ENCODE peak calls at places on chromosomes 4 and X, in four cellular contexts. A is activated gamma-delta T cell treated with anti-CD3 and anti-CD28 coated beads, Interleukin-2, amount 50 U/mL, for 16 hours; G is aorta; L is Daoy. C is an unnamed sample.

GRCh38 chr4:47639531-47639930 is 154.5 kb downstream of the ATP10D start:
- DNase-seq in L (peak; percentile 35), A (no peak), G (no peak), C (no peak)

GRCh38 chr4:71694946-71695345 is 88.9 kb downstream of the GC start:
- DNase-seq in G (no peak), L (no peak), A (no peak), C (no peak)

GRCh38 chrX:130878350-130879341 is 24.4 kb downstream of the ENOX2 start:
- DNase-seq in L (peak; percentile 81), A (no peak), G (peak; percentile 64), C (peak; percentile 68)

GRCh38 chrX:123835661-123836371 is 24.0 kb upstream of the XIAP start:
- DNase-seq in A (no peak), L (peak; percentile 59), G (no peak), C (no peak)

GRCh38 chrX:24982306-24982965 is 33.3 kb downstream of the ARX start:
- DNase-seq in L (no peak), G (no peak), A (no peak), C (no peak)

GRCh38 chr4:105343523-105343931 is 130.3 kb downstream of the PPA2 start:
- DNase-seq in A (no peak), L (no peak), G (no peak), C (no peak)

GRCh38 chr4:121397941-121398601 is 17.3 kb upstream of the QRFPR start:
- DNase-seq in L (no peak), A (no peak), G (no peak), C (no peak)

GRCh38 chr4:8045909-8046308 is 106.2 kb upstream of the AFAP1 start:
- DNase-seq in A (no peak), G (no peak), L (no peak), C (no peak)

GRCh38 chr4:100780126-100780525 is 262.3 kb upstream of the EMCN start:
- DNase-seq in G (no peak), A (no peak), L (no peak), C (no peak)

GRCh38 chrX:52271212-52271611 is 86.5 kb downstream of the MAGED4 start:
- DNase-seq in L (peak; percentile 31), G (no peak), A (no peak), C (no peak)

GRCh38 chr4:40361338-40361737 is 26.2 kb downstream of the CHRNA9 start:
- DNase-seq in L (no peak), G (no peak), A (no peak), C (no peak)

GRCh38 chr4:12173496-12173895 is 744.8 kb upstream of the HS3ST1 start:
- DNase-seq in L (no peak), G (no peak), A (no peak), C (no peak)

GRCh38 chr4:67087897-67088296 is 457.4 kb downstream of the CENPC start:
- DNase-seq in L (peak; percentile 18), G (peak; percentile 43), A (no peak), C (peak; percentile 63)

GRCh38 chr4:11615601-11616000 is 186.9 kb upstream of the HS3ST1 start:
- DNase-seq in G (no peak), A (no peak), L (no peak), C (no peak)